ENCODE peak calls at places on chromosomes 5 and 9, in six cellular contexts. W is GM12878, Q is A549, N is endothelial cell of umbilical vein, A is K562, O is HepG2. J is an unnamed sample.

GRCh38 chr9:73239868-73240267 is 88.2 kb downstream of the ANXA1 start:
- DNase-seq in O (no peak), W (no peak), N (no peak), Q (peak), A (no peak), J (no peak)

GRCh38 chr9:9790216-9790872 is 822.5 kb downstream of the PTPRD start:
- DNase-seq in Q (peak), A (no peak), O (peak), N (peak), W (no peak), J (peak)

GRCh38 chr9:16656432-16657169 is 213.9 kb downstream of the BNC2 start:
- DNase-seq in N (no peak), A (no peak), O (no peak), W (no peak), Q (no peak), J (peak)

GRCh38 chr5:67509402-67509801 is 312.8 kb upstream of the CD180 start:
- DNase-seq in Q (no peak), O (no peak), A (no peak), W (no peak), N (no peak), J (no peak)

GRCh38 chr5:128513816-128514215 is 24.2 kb downstream of the FBN2 start:
- DNase-seq in O (no peak), W (no peak), A (no peak), Q (no peak), N (no peak), J (no peak)

GRCh38 chr9:89448381-89448780 is 49.5 kb downstream of the SEMA4D start:
- DNase-seq in N (no peak), A (no peak), W (no peak), O (no peak), Q (no peak), J (no peak)

GRCh38 chr5:127685662-127686061 is 17.5 kb upstream of the CCDC192 start:
- DNase-seq in W (no peak), N (no peak), Q (no peak), A (no peak), O (no peak), J (no peak)

GRCh38 chr5:61702784-61703183 is 370.7 kb downstream of the ZSWIM6 start:
- DNase-seq in N (no peak), W (no peak), O (no peak), A (no peak), Q (no peak), J (no peak)

GRCh38 chr5:33241826-33242225 is 198.9 kb upstream of the TARS1 start:
- DNase-seq in N (peak), W (no peak), O (no peak), A (no peak), Q (no peak), J (peak)

GRCh38 chr9:33785914-33786313 is 9.4 kb upstream of the PRSS3 start:
- DNase-seq in A (peak), O (peak), N (no peak), Q (peak), W (no peak), J (peak)

GRCh38 chr5:178826216-178826615 is 33.5 kb upstream of the ZNF354B start:
- DNase-seq in A (no peak), W (no peak), O (no peak), N (no peak), Q (no peak), J (no peak)

GRCh38 chr5:53480474-53481353 is at the start of gene FST:
- DNase-seq in Q (no peak), W (no peak), A (peak), N (peak), O (no peak), J (peak)

GRCh38 chr9:112021742-112022141 is 125.1 kb downstream of the UGCG start:
- DNase-seq in Q (no peak), N (no peak), W (no peak), A (no peak), O (no peak), J (no peak)

GRCh38 chr9:14301582-14301981 is 12.4 kb downstream of the NFIB start:
- DNase-seq in O (no peak), W (no peak), A (no peak), N (no peak), Q (no peak), J (no peak)

GRCh38 chr5:92560698-92561361 is 1020.2 kb downstream of the NR2F1-AS1 start:
- DNase-seq in W (no peak), N (no peak), Q (peak), A (no peak), O (no peak), J (no peak)

GRCh38 chr5:37448941-37449340 is 69.8 kb downstream of the WDR70 start:
- DNase-seq in W (no peak), N (no peak), Q (no peak), O (no peak), A (no peak), J (no peak)

GRCh38 chr5:174489920-174490597 is 234.3 kb upstream of the MSX2 start:
- DNase-seq in Q (no peak), N (no peak), O (no peak), W (no peak), A (no peak), J (no peak)

GRCh38 chr5:134245101-134245604 is 19.3 kb upstream of the PPP2CA start:
- DNase-seq in A (no peak), W (no peak), O (peak), N (peak), Q (peak), J (peak)

GRCh38 chr9:113005777-113006176 is 6.2 kb downstream of the ZNF883 start:
- DNase-seq in N (no peak), A (no peak), O (no peak), W (no peak), Q (no peak), J (no peak)

GRCh38 chr5:174825587-174825986 is 101.2 kb downstream of the MSX2 start:
- DNase-seq in O (no peak), Q (no peak), A (no peak), W (no peak), N (no peak), J (no peak)

GRCh38 chr5:142391031-142391872 is 66.4 kb upstream of the SPRY4 start:
- DNase-seq in N (no peak), O (no peak), W (no peak), A (no peak), Q (no peak), J (no peak)

GRCh38 chr9:96020822-96021615 is 145.5 kb downstream of the ERCC6L2 start:
- DNase-seq in O (no peak), W (no peak), Q (no peak), A (no peak), N (peak), J (peak)

GRCh38 chr5:168772466-168772961 is 193.3 kb upstream of the PANK3 start:
- DNase-seq in W (no peak), A (no peak), Q (no peak), O (no peak), N (no peak), J (no peak)

GRCh38 chr9:38405841-38406240 is 13.3 kb downstream of the ALDH1B1 start:
- DNase-seq in W (no peak), Q (no peak), O (no peak), N (no peak), A (no peak), J (no peak)

GRCh38 chr5:849651-850301 is 1.0 kb downstream of the ZDHHC11 start:
- DNase-seq in W (no peak), O (peak), N (no peak), A (no peak), Q (no peak), J (no peak)

GRCh38 chr9:33506626-33507370 is 17.3 kb upstream of the ANKRD18B start:
- DNase-seq in Q (peak), A (no peak), N (peak), O (peak), W (no peak), J (no peak)

GRCh38 chr9:112093875-112094227 is 81.2 kb downstream of the SUSD1 start:
- DNase-seq in N (no peak), Q (no peak), W (no peak), A (no peak), O (no peak), J (no peak)

GRCh38 chr9:136787690-136788400 is 3.3 kb upstream of the TMEM141 start:
- DNase-seq in O (peak), W (no peak), N (peak), Q (peak), A (peak), J (peak)

DNA sequence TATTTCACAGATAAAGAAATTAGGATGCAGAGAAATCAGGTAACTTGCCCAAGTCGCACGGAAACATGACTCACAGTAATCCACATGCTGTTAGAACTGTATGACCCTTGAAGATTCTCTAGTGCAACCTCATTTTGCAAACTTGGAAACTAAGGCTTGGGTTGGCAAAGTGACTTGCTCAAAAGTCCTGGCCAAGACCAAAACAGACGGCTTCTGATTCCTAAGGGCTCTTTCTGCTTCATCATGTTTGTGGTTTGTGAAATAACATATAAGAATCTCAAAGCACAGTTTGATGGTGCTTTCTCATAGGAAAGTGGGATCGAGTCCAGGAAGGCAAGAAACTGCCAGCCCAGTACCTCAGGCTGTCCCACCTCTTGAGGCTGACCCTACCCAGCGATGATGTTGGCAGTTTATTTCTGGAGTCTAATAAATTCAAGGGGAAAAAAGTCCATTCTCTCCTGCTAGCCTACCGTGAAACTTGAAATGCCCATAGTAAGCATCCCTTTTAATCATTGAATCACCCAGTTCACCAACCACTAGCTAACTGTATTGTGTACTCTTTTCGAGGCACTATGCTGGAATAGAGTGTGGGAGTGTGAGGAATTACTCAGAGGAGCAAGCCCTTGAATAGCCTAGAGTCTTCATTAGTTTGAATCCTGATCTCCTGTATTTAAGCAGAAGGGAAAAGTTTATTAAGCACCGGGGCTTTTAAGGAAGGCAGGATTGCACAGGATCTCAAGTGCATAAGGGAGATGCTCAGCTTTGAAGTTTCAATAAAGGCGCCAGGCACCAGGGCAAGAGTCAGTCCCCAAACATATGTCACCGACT is 14.1 kb downstream of the CAPSL start:
- DNase-seq in O (no peak), W (no peak), A (no peak), N (no peak), Q (no peak), J (no peak)
- TF ChIP-seq MYC in O (no peak), W (no peak), A (no peak), N (no peak), Q (no peak), J (no peak)

GRCh38 chr5:159619826-159620225 is 289.5 kb upstream of the IL12B start:
- DNase-seq in Q (no peak), W (no peak), A (no peak), O (no peak), N (no peak), J (no peak)
- TF ChIP-seq MYC in Q (no peak), W (no peak), A (no peak), O (no peak), N (no peak), J (no peak)

GRCh38 chr9:86687788-86688187 is 259.5 kb downstream of the GAS1 start:
- DNase-seq in Q (no peak), O (no peak), W (no peak), N (no peak), A (no peak), J (no peak)
- TF ChIP-seq MYC in Q (no peak), O (no peak), W (no peak), N (no peak), A (no peak), J (no peak)

GRCh38 chr5:150500905-150501304 is 7.0 kb upstream of the NDST1 start:
- DNase-seq in O (no peak), Q (no peak), W (no peak), N (no peak), A (no peak), J (no peak)

GRCh38 chr5:150500328-150500841 is 7.5 kb upstream of the NDST1 start:
- DNase-seq in W (no peak), O (no peak), A (no peak), Q (no peak), N (no peak), J (no peak)

GRCh38 chr5:150503386-150503785 is 4.5 kb upstream of the NDST1 start:
- DNase-seq in A (no peak), Q (no peak), W (no peak), N (no peak), O (no peak), J (no peak)

GRCh38 chr5:150502847-150503246 is 5.1 kb upstream of the NDST1 start:
- DNase-seq in N (no peak), W (no peak), O (no peak), A (no peak), Q (no peak), J (no peak)

GRCh38 chr5:150502106-150502505 is 5.8 kb upstream of the NDST1 start:
- DNase-seq in Q (no peak), O (no peak), N (no peak), A (no peak), W (no peak), J (no peak)
- TF ChIP-seq MYC in Q (no peak), O (no peak), N (no peak), A (no peak), W (no peak), J (no peak)

DNA sequence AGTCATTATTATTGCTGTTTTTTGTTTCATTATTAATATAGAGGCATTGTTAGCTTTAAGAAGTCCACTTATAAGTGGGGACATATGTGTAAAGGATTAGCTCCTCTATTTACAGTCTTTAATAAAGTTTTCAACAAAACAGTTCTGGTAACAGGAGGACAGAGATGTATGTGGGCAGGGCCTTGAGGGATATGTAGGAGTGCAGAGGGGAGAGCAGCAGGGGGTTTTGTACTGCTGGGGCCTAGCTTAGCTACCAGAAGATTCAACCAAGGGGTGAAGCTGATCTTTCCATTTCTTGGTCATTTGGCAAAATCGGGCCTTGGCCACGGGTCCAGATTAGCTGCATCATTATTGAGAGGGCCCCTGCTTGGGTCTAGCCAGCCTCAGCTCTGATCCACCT is 89.9 kb downstream of the PPARGC1B start:
- DNase-seq in Q (no peak), O (no peak), N (no peak), W (no peak), A (no peak), J (no peak)
- TF ChIP-seq MYC in Q (no peak), O (no peak), N (no peak), W (no peak), A (no peak), J (no peak)

GRCh38 chr5:31954091-31954490 is 220.0 kb downstream of the GOLPH3 start:
- DNase-seq in Q (no peak), W (no peak), N (no peak), O (no peak), A (no peak), J (no peak)
- TF ChIP-seq MYC in Q (no peak), W (no peak), N (no peak), O (no peak), A (no peak), J (no peak)